ENCODE peak calls at places on chromosomes 11 and 22, in five cellular contexts. V is psoas muscle, I is neural progenitor cell, P is pancreas, C is Peyer's patch. D is an unnamed sample.

GRCh38 chr11:64165482-64165841 is 451 bp downstream of the MACROD1 start:
- DNase-seq in V (no peak), P (peak; percentile 65), I (no peak), C (no peak), D (no peak)

GRCh38 chr11:12251651-12252560 is 125.5 kb upstream of the PARVA start:
- DNase-seq in C (no peak), I (peak; percentile 47), P (no peak), V (no peak), D (no peak)

GRCh38 chr22:17106785-17107546 is 14.2 kb downstream of the TMEM121B start:
- DNase-seq in C (peak; percentile 25), I (peak; percentile 16), P (no peak), V (no peak), D (no peak)

GRCh38 chr22:29816539-29816938 is 21.5 kb downstream of the ASCC2 start:
- DNase-seq in V (no peak), P (no peak), C (no peak), I (no peak), D (no peak)

GRCh38 chr11:120344302-120345004 is 8.2 kb downstream of the ARHGEF12 start:
- DNase-seq in V (no peak), C (no peak), I (no peak), P (no peak), D (peak; percentile 40)

GRCh38 chr11:57421066-57421465 is 5.9 kb downstream of the SLC43A3 start:
- DNase-seq in V (no peak), I (no peak), P (no peak), C (no peak), D (no peak)

GRCh38 chr11:104772806-104773241 is 125.4 kb downstream of the CASP12 start:
- DNase-seq in V (no peak), I (no peak), P (no peak), C (no peak), D (peak; percentile 47)

GRCh38 chr11:68146704-68147474 is 25.7 kb upstream of the CHKA start:
- DNase-seq in C (peak; percentile 86), P (peak; percentile 88), V (no peak), I (no peak), D (no peak)

GRCh38 chr11:61749607-61750217 is 2.7 kb upstream of the MYRF start:
- DNase-seq in I (peak; percentile 50), V (no peak), C (no peak), P (no peak), D (no peak)

GRCh38 chr22:28360846-28361424 is 318.7 kb downstream of the TTC28 start:
- DNase-seq in P (no peak), I (no peak), C (no peak), V (no peak), D (no peak)

GRCh38 chr22:23035557-23036277 is 34.6 kb upstream of the GNAZ start:
- DNase-seq in P (no peak), V (no peak), C (no peak), I (no peak), D (no peak)

GRCh38 chr11:67371549-67372231 is 1.7 kb downstream of the CLCF1 start:
- DNase-seq in P (no peak), V (peak; percentile 41), I (peak; percentile 64), C (no peak), D (peak; percentile 59)

GRCh38 chr11:35218956-35219355 is 80.0 kb downstream of the CD44 start:
- DNase-seq in C (no peak), P (no peak), V (no peak), I (no peak), D (no peak)

GRCh38 chr11:17267576-17267975 is 9.0 kb upstream of the NUCB2 start:
- DNase-seq in I (no peak), V (no peak), P (no peak), C (no peak), D (peak; percentile 88)
- TF ChIP-seq CTCF in I (no peak), V (no peak), P (no peak), C (no peak), D (peak; percentile 28)

GRCh38 chr11:119057000-119057769 is at the start of gene HYOU1:
- DNase-seq in I (peak; percentile 100), P (peak; percentile 100), V (peak; percentile 99), C (peak; percentile 100), D (peak; percentile 93)
- TF ChIP-seq CTCF in I (peak; percentile 50), P (no peak), V (no peak), C (no peak), D (peak; percentile 34)

DNA sequence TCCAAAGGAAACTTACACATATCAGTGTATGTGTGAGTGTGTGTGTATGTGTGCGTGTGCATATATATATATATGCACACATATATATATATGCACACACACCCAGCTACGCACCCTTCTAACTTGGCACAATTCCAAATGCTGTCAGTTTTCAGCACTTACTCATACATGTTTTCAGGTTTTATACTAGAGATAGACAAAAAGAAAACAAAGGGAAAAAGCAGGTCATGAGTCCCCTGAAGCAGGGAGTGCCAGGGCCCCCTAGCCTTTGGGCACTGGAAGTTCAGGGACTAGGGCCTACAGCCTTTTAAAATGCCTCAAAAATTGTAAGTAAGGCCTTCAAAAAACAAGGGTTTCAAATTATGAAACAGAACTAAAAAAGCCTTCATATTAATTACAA is 265.4 kb downstream of the CADM1 start:
- DNase-seq in V (no peak), I (no peak), P (no peak), C (no peak), D (no peak)
- TF ChIP-seq CTCF in V (no peak), I (peak; percentile 26), P (no peak), C (no peak), D (no peak)

GRCh38 chr11:44104472-44105294 is 9.2 kb downstream of the EXT2 start:
- DNase-seq in I (no peak), V (no peak), C (no peak), P (no peak), D (no peak)
- TF ChIP-seq CTCF in I (no peak), V (no peak), C (no peak), P (no peak), D (peak; percentile 43)

D was measured in HFFc6.